ENCODE peak calls at places on chromosome 20, in four cellular contexts. L is SK-N-SH, G is HepG2, W is GM12878. H is an unnamed sample. For H3K4me1, the result is how much of the 10 kb centered on the place peaks cover.

GRCh38 chr20:35849726-35850125 is 77.9 kb downstream of the PHF20 start:
- DNase-seq in L (no peak), G (no peak), W (no peak), H (no peak)

GRCh38 chr20:13285408-13285807 is 64.3 kb downstream of the ISM1 start:
- DNase-seq in L (no peak), G (no peak), W (no peak), H (no peak)

GRCh38 chr20:41094656-41095055 is 42.7 kb upstream of the PLCG1 start:
- DNase-seq in L (no peak), G (no peak), W (no peak), H (no peak)

GRCh38 chr20:44057698-44058675 is 129.0 kb downstream of the JPH2 start:
- DNase-seq in L (no peak), G (no peak), W (no peak), H (no peak)

GRCh38 chr20:57795347-57795697 is 85.5 kb upstream of the PMEPA1 start:
- DNase-seq in L (no peak), G (peak), W (no peak), H (no peak)

GRCh38 chr20:17556842-17557674 is 12.8 kb upstream of the DSTN start:
- DNase-seq in L (peak), G (no peak), W (no peak), H (no peak)

GRCh38 chr20:1273366-1273765 is 7.3 kb downstream of the SNPH start:
- DNase-seq in L (no peak), G (no peak), W (no peak), H (no peak)

GRCh38 chr20:42987376-42988114 is 202.2 kb downstream of the PTPRT start:
- DNase-seq in L (no peak), G (no peak), W (no peak), H (no peak)

GRCh38 chr20:12827796-12828406 is 180.9 kb upstream of the SPTLC3 start:
- DNase-seq in L (no peak), G (no peak), W (no peak), H (no peak)

GRCh38 chr20:991850-992249 is 10.3 kb downstream of the RSPO4 start:
- DNase-seq in L (peak), G (no peak), W (no peak), H (no peak)

GRCh38 chr20:20237093-20237959 is 130.6 kb upstream of the INSM1 start:
- DNase-seq in L (peak), G (peak), W (no peak), H (peak)

GRCh38 chr20:46757754-46758678 is 48.6 kb downstream of the SLC2A10 start:
- DNase-seq in L (peak), G (peak), W (peak), H (no peak)

GRCh38 chr20:25005661-25006060 is 13.1 kb upstream of the APMAP start:
- DNase-seq in L (no peak), G (no peak), W (no peak), H (no peak)

GRCh38 chr20:25006431-25007167 is 14.0 kb upstream of the APMAP start:
- DNase-seq in L (no peak), G (no peak), W (no peak), H (no peak)

GRCh38 chr20:25007491-25008305 is 15.1 kb upstream of the APMAP start:
- DNase-seq in L (no peak), G (no peak), W (no peak), H (no peak)

GRCh38 chr20:25003002-25003401 is 10.5 kb upstream of the APMAP start:
- DNase-seq in L (no peak), G (no peak), W (no peak), H (no peak)

DNA sequence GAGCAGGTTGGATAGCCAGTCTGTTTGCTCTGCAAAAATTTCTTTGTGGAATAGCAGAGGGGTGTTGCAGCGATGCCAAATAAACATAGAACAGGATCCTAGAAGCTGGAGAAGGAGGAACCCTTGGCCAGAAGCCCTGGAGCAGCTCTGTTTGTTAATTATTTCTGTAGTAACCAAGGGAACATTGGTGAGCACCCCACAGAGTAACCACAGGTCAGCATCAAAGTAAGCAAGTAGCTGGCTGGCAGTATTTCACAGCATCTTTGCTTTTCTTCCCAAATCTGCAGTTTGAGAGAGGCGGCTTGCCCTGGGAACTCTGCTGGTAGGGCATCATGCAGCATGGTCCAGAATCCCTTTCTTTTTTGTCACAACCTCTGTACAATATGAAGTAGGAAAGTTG is 12.7 kb upstream of the APMAP start:
- DNase-seq in L (no peak), G (no peak), W (no peak), H (no peak)
- H3K4me1 ChIP-seq in L (under half), G (under half), W (under half), H (under half)

DNA sequence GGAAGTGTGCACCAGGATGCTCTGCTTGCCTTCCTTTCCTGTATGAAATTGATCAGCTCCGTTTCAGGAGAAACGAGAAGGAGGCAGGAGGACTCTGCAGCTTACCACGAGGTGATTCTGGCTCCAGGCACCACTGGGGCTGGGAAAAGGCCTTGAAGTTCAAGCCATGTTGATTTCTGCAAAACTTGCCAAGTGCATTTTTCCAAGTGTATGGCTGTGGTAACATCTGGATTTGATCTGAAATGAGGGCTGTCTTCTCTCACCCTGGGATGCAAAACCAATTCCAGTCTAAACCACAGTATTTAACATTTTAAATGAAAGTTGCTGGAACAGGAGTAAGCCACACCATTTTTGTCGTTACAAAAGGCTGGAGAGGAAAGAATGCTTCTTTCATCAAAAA is 36.1 kb upstream of the FAM210B start:
- DNase-seq in L (no peak), G (no peak), W (no peak), H (no peak)
- TF ChIP-seq TCF12 in L (no peak), G (no peak), W (no peak), H (no peak)

GRCh38 chr20:23094927-23095326 is 8.8 kb upstream of the CD93 start:
- DNase-seq in L (no peak), G (no peak), W (no peak), H (no peak)

GRCh38 chr20:23094213-23094896 is 8.2 kb upstream of the CD93 start:
- DNase-seq in L (no peak), G (no peak), W (no peak), H (no peak)

GRCh38 chr20:23092409-23092756 is 6.3 kb upstream of the CD93 start:
- DNase-seq in L (no peak), G (no peak), W (no peak), H (no peak)

GRCh38 chr20:23092861-23093543 is 6.9 kb upstream of the CD93 start:
- DNase-seq in L (no peak), G (no peak), W (no peak), H (no peak)

DNA sequence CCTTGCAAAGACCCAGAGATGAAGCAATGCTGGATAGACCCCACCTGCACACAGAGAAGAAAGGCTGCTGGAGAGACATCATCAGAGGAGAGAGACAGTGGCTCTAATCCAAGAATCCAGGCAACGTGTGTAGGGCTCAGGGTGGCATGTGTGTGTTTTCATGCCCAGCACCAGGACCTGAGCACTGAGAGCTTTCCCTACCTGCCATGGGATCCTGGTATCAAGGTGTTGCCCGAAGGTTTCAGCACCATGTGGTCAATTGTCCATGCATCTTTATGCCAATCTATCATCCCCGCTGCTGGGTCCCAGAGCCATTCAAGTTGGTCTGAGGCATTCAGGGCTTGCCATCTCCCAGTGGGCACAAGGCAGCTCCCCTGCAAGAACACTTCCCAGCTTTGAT is 7.5 kb upstream of the CD93 start:
- DNase-seq in L (no peak), G (no peak), W (no peak), H (no peak)
- H3K4me1 ChIP-seq in L (under half), G (under half), W (under half), H (under half)

DNA sequence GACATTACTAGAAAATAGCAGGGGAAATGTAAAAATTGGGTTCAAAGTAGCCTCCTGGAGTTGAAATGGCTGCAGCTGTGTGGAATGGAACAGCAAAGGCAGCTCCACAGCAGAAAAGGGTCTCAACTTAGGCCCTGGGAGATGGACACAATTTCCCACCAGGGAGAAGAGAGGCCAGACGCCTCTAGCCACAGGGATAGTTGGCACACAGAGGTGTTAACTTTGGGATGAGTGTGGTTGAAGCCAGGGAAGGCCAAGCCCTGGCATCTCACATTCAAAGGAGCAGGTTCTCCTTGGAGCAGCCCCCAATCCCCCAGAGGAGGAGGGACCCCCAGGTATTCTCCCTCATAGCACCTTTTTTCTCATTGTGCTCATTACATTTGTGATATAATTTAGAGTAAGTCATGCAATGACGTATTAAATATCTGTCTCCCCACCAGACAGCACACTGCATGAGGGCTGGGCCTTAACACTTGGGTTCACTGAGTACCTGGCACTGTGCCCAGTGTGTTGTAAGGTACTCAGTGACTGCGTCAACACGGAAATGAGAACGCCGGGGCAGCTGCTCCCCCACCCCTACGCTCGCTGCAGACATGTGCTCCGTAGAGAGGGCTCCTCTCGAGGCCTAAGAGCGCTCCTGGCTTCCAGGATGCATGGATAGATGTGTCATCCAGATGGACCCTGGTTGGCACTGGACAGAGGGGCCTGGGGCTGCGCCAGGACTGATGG is 76.0 kb upstream of the CD93 start:
- DNase-seq in L (no peak), G (peak), W (no peak), H (no peak)
- TF ChIP-seq TCF12 in L (no peak), G (no peak), W (no peak), H (no peak)

GRCh38 chr20:31862157-31862470 is 8.2 kb downstream of the DUSP15 start:
- DNase-seq in L (no peak), G (no peak), W (no peak), H (no peak)
- H3K4me1 ChIP-seq in L (under half), G (under half), W (under half), H (under half)

GRCh38 chr20:63224272-63225081 is 8.5 kb upstream of the YTHDF1 start:
- DNase-seq in L (peak), G (peak), W (no peak), H (no peak)

GRCh38 chr20:63225082-63225454 is 9.1 kb upstream of the YTHDF1 start:
- DNase-seq in L (no peak), G (no peak), W (no peak), H (no peak)

GRCh38 chr20:63223826-63224207 is 7.9 kb upstream of the YTHDF1 start:
- DNase-seq in L (no peak), G (no peak), W (no peak), H (no peak)

GRCh38 chr20:63222541-63222940 is 6.6 kb upstream of the YTHDF1 start:
- DNase-seq in L (no peak), G (no peak), W (no peak), H (no peak)

GRCh38 chr20:63223121-63223825 is 7.3 kb upstream of the YTHDF1 start:
- DNase-seq in L (peak), G (peak), W (no peak), H (peak)
- TF ChIP-seq TCF12 in L (no peak), G (no peak), W (no peak), H (no peak)

GRCh38 chr20:50560867-50561266 is 50.7 kb downstream of the PTPN1 start:
- DNase-seq in L (no peak), G (no peak), W (no peak), H (no peak)
- H3K4me1 ChIP-seq in L (under half), G (under half), W (under half), H (under half)

GRCh38 chr20:38970302-38970701 is 8.2 kb downstream of the DHX35 start:
- DNase-seq in L (no peak), G (no peak), W (no peak), H (no peak)
- TF ChIP-seq TCF12 in L (peak), G (no peak), W (no peak), H (no peak)